ENCODE peak calls at places on chromosome 14, in four cellular contexts. P is A549, H is K562, D is HepG2. O is an unnamed sample.

GRCh38 chr14:22715186-22715812 is 51.2 kb upstream of the OXA1L start:
- DNase-seq in D (no peak), P (no peak), H (peak; percentile 83), O (peak; percentile 47)

GRCh38 chr14:29317423-29317822 is 550.8 kb downstream of the FOXG1 start:
- DNase-seq in D (no peak), P (no peak), H (no peak), O (no peak)

GRCh38 chr14:73753887-73754880 is 40.0 kb upstream of the PNMA1 start:
- DNase-seq in D (no peak), P (no peak), H (no peak), O (peak; percentile 90)

GRCh38 chr14:70905316-70905715 is 1.9 kb upstream of the PCNX1 start:
- DNase-seq in D (no peak), H (no peak), P (no peak), O (no peak)

GRCh38 chr14:88272390-88273019 is 50.6 kb downstream of the KCNK10 start:
- DNase-seq in P (no peak), H (no peak), D (no peak), O (no peak)

GRCh38 chr14:31208546-31209424 is 1.2 kb upstream of the HECTD1 start:
- DNase-seq in H (no peak), P (no peak), D (no peak), O (peak; percentile 9)

GRCh38 chr14:59474172-59474571 is 9.0 kb upstream of the GPR135 start:
- DNase-seq in P (no peak), D (no peak), H (no peak), O (no peak)

GRCh38 chr14:90697577-90698206 is 118.5 kb downstream of the TTC7B start:
- DNase-seq in D (peak; percentile 61), H (peak; percentile 75), P (peak; percentile 71), O (peak; percentile 83)

GRCh38 chr14:79961197-79961596 is 250.1 kb downstream of the DIO2 start:
- DNase-seq in D (no peak), H (no peak), P (no peak), O (no peak)

GRCh38 chr14:94213021-94213420 is 38.9 kb downstream of the PPP4R4 start:
- DNase-seq in P (no peak), H (no peak), D (no peak), O (peak; percentile 71)

GRCh38 chr14:22268875-22269274 is 320.1 kb downstream of the DAD1 start:
- DNase-seq in P (no peak), H (peak; percentile 10), D (no peak), O (no peak)

GRCh38 chr14:51398898-51399297 is 158.9 kb downstream of the TMX1 start:
- DNase-seq in D (no peak), H (no peak), P (peak; percentile 91), O (no peak)

GRCh38 chr14:90518075-90518940 is 121.5 kb downstream of the CALM1 start:
- DNase-seq in H (no peak), D (no peak), P (no peak), O (no peak)

GRCh38 chr14:97212399-97212798 is 415.2 kb downstream of the VRK1 start:
- DNase-seq in D (no peak), H (no peak), P (no peak), O (no peak)

GRCh38 chr14:77002889-77003288 is 25.6 kb downstream of the IRF2BPL start:
- DNase-seq in D (no peak), P (no peak), H (no peak), O (no peak)

GRCh38 chr14:40417777-40418401 is 985.7 kb upstream of the FBXO33 start:
- DNase-seq in H (peak; percentile 4), D (peak; percentile 62), P (peak; percentile 17), O (peak; percentile 59)

GRCh38 chr14:76926521-76927251 is 100.5 kb downstream of the LRRC74A start:
- DNase-seq in H (no peak), P (no peak), D (no peak), O (peak; percentile 55)

GRCh38 chr14:68461086-68461485 is 331.8 kb downstream of the ZFP36L1 start:
- DNase-seq in D (no peak), P (no peak), H (no peak), O (no peak)

GRCh38 chr14:68463299-68463698 is 329.6 kb downstream of the ZFP36L1 start:
- DNase-seq in P (no peak), D (no peak), H (no peak), O (no peak)

GRCh38 chr14:68463705-68464104 is 329.2 kb downstream of the ZFP36L1 start:
- DNase-seq in D (peak; percentile 63), P (peak; percentile 67), H (no peak), O (no peak)

GRCh38 chr14:68464716-68465115 is 328.2 kb downstream of the ZFP36L1 start:
- DNase-seq in H (no peak), D (no peak), P (peak; percentile 94), O (no peak)

DNA sequence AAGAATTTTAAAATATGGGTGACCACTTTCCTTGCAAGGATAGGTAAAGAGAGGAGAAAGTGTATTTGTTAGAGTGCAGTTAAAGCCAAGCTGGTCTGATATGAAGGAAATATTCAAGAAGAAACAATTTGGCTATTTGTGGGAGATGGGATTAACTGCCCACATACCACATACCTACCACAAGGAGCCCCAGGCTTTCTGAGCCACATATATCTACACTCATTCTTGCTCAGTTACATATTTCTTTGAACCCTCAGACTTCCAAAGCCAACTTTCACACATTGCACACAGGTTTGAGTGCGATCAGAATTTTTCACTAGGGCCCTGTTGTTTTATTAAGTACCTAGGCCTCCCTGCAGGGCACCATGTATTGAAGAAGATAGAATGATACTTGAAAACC is 330.2 kb downstream of the ZFP36L1 start:
- DNase-seq in D (no peak), H (no peak), P (peak; percentile 56), O (no peak)
- TF ChIP-seq CTCF in D (no peak), H (no peak), P (no peak), O (no peak)

GRCh38 chr14:75886661-75887348 is 95.0 kb downstream of the TGFB3 start:
- DNase-seq in H (no peak), D (no peak), P (no peak), O (no peak)
- TF ChIP-seq MYC in H (no peak), D (no peak), P (no peak), O (no peak)

DNA sequence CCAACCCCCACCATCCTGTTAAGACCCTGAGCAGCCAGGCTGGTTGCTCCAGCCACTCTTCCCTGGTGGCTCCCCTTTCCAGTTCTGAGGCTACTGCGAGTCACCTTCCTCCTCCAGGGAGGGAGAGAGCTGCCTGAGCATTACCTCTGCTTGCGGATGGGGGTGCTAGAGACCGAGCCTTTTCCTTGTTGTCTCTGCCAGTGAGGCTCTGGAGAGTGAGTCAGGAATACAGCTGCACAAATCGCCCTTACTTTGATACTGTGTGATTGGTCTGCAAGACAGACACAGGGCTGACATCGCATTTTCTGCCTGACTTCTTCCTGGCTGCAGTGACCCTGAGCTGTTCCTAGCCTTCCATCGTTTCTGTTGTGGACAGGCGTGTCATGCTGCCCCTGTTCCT is 94.3 kb downstream of the SLC25A47 start:
- DNase-seq in P (peak; percentile 88), H (peak; percentile 81), D (peak; percentile 55), O (peak; percentile 35)
- TF ChIP-seq CTCF in P (peak; percentile 77), H (peak; percentile 89), D (peak; percentile 83), O (no peak)

DNA sequence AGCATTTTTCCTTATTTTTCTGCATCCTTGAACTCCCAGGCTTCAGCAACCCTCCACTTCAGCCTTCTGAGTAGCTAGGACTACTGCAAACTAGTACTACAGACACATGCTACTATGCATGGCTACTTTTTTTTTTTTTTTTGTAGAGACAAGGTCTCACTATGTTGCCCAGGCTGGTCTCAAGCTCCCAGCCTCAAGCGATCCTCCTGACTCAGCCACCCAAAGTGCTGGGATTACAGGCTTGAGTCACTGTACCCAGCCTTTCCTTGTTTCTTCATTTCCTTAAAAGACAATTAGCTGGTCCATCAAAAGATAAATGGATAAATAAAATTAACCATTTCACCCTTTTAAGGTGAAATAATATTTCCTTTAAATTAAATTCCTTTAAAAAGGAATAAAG is 205.8 kb downstream of the SPTSSA start:
- DNase-seq in H (no peak), D (no peak), P (no peak), O (no peak)
- TF ChIP-seq MYC in H (no peak), D (no peak), P (no peak), O (no peak)

GRCh38 chr14:55388160-55388559 is 23.5 kb downstream of the ATG14 start:
- DNase-seq in D (no peak), P (no peak), H (no peak), O (no peak)
- TF ChIP-seq CTCF in D (no peak), P (no peak), H (no peak), O (no peak)

GRCh38 chr14:63573579-63573978 is 30.4 kb upstream of the PPP2R5E start:
- DNase-seq in H (no peak), D (no peak), P (no peak), O (no peak)

GRCh38 chr14:63578300-63578699 is 35.1 kb upstream of the PPP2R5E start:
- DNase-seq in P (no peak), D (no peak), H (no peak), O (no peak)
- TF ChIP-seq MYC in P (no peak), D (no peak), H (no peak), O (no peak)

GRCh38 chr14:104135121-104135903 is 3.1 kb upstream of the KIF26A start:
- DNase-seq in H (no peak), P (peak; percentile 72), D (peak; percentile 4), O (peak; percentile 57)
- TF ChIP-seq CTCF in H (no peak), P (peak; percentile 35), D (peak; percentile 27), O (peak; percentile 38)

GRCh38 chr14:100263141-100263540 is 24.2 kb downstream of the YY1 start:
- DNase-seq in P (no peak), D (no peak), H (no peak), O (no peak)
- TF ChIP-seq MYC in P (no peak), D (no peak), H (no peak), O (no peak)

O was measured in NB4.